ENCODE peak calls at places on chromosomes 5 and 9, in ten cellular contexts. W is hippocampal formation, T is neuronal stem cell, Z is Right ventricle myocardium superior, K is smooth muscle cell of the brain vasculature, E is GM10248, F is HCEC 1CT, D is epithelial cell of esophagus, R is EH, N is kidney glomerular epithelial cell. H is an unnamed sample.

GRCh38 chr9:37784291-37784639 is 599 bp downstream of the EXOSC3 start:
- DNase-seq in W (no peak), T (no peak), Z (no peak), K (no peak), E (no peak), F (no peak), D (no peak), R (peak; percentile 20), N (no peak), H (peak; percentile 23)

GRCh38 chr9:121441163-121441562 is 58.5 kb downstream of the GGTA1 start:
- DNase-seq in W (no peak), T (no peak), Z (no peak), K (no peak), E (no peak), F (no peak), D (no peak), R (no peak), N (no peak), H (no peak)

GRCh38 chr5:84287964-84288363 is 96.7 kb downstream of the EDIL3 start:
- DNase-seq in W (no peak), T (no peak), Z (no peak), K (peak; percentile 51), E (no peak), F (peak; percentile 87), D (peak; percentile 93), R (peak; percentile 81), N (peak; percentile 27), H (peak; percentile 52)

GRCh38 chr5:125372694-125373621 is 626.5 kb upstream of the ZNF608 start:
- DNase-seq in W (peak; percentile 87), T (peak; percentile 67), Z (no peak), K (no peak), E (no peak), F (peak; percentile 81), D (peak; percentile 63), R (peak; percentile 43), N (peak; percentile 29), H (peak; percentile 86)

GRCh38 chr5:68843600-68844342 is 250.0 kb upstream of the SLC30A5 start:
- DNase-seq in W (no peak), T (no peak), Z (no peak), K (no peak), E (no peak), F (no peak), D (no peak), R (peak; percentile 19), N (no peak), H (no peak)

GRCh38 chr9:15856591-15856990 is 303.7 kb downstream of the CCDC171 start:
- DNase-seq in W (no peak), T (no peak), Z (no peak), K (no peak), E (no peak), F (peak; percentile 43), D (peak; percentile 5), R (peak; percentile 81), N (no peak), H (no peak)

GRCh38 chr5:135008981-135009735 is 24.9 kb downstream of the PITX1 start:
- DNase-seq in W (no peak), T (no peak), Z (no peak), K (no peak), E (no peak), F (no peak), D (no peak), R (no peak), N (no peak), H (no peak)

GRCh38 chr5:139637438-139638089 is 10.6 kb upstream of the CXXC5 start:
- DNase-seq in W (peak; percentile 68), T (no peak), Z (peak; percentile 93), K (no peak), E (peak; percentile 81), F (peak; percentile 69), D (peak; percentile 52), R (peak; percentile 82), N (no peak), H (peak; percentile 76)

GRCh38 chr5:125181955-125182354 is 435.5 kb upstream of the ZNF608 start:
- DNase-seq in W (no peak), T (no peak), Z (no peak), K (no peak), E (no peak), F (no peak), D (no peak), R (no peak), N (peak; percentile 16), H (peak; percentile 83)